ENCODE peak calls at places on chromosomes 2 and 18, in ten cellular contexts. One of them, this sample, is unnamed.

GRCh38 chr18:46462523-46462922 is 194.5 kb downstream of the LOXHD1 start:
- DNase-seq in GM19239: no peak
- DNase-seq in substantia nigra: no peak
- DNase-seq in activated T-cell treated with anti-CD3 and anti-CD28 coated beads, Interleukin-2, amount 50 U/mL, for 24 hours: no peak
- DNase-seq in Caki2: no peak
- DNase-seq in stimulated activated CD8-positive, alpha-beta memory T cell treated with anti-CD3 and anti-CD28 coated beads, Interleukin-7, amount 100 ng/mL, for 24 hours: no peak
- DNase-seq in HT-29: no peak
- DNase-seq in body of pancreas: no peak
- DNase-seq in naive B cell: no peak
- DNase-seq in GM20000: no peak
- DNase-seq in this sample: no peak

GRCh38 chr2:147600223-147600622 is 244.6 kb upstream of the ACVR2A start:
- DNase-seq in GM19239: no peak
- DNase-seq in substantia nigra: no peak
- DNase-seq in activated T-cell treated with anti-CD3 and anti-CD28 coated beads, Interleukin-2, amount 50 U/mL, for 24 hours: no peak
- DNase-seq in Caki2: no peak
- DNase-seq in stimulated activated CD8-positive, alpha-beta memory T cell treated with anti-CD3 and anti-CD28 coated beads, Interleukin-7, amount 100 ng/mL, for 24 hours: no peak
- DNase-seq in HT-29: no peak
- DNase-seq in body of pancreas: no peak
- DNase-seq in naive B cell: no peak
- DNase-seq in GM20000: no peak
- DNase-seq in this sample: no peak

GRCh38 chr2:1675633-1676032 is 68.7 kb downstream of the PXDN start:
- DNase-seq in GM19239: no peak
- DNase-seq in substantia nigra: no peak
- DNase-seq in activated T-cell treated with anti-CD3 and anti-CD28 coated beads, Interleukin-2, amount 50 U/mL, for 24 hours: no peak
- DNase-seq in Caki2: peak
- DNase-seq in stimulated activated CD8-positive, alpha-beta memory T cell treated with anti-CD3 and anti-CD28 coated beads, Interleukin-7, amount 100 ng/mL, for 24 hours: no peak
- DNase-seq in HT-29: peak
- DNase-seq in body of pancreas: no peak
- DNase-seq in naive B cell: no peak
- DNase-seq in GM20000: no peak
- DNase-seq in this sample: no peak

GRCh38 chr2:47288864-47289263 is 114.1 kb upstream of the MSH2 start:
- DNase-seq in GM19239: no peak
- DNase-seq in substantia nigra: no peak
- DNase-seq in activated T-cell treated with anti-CD3 and anti-CD28 coated beads, Interleukin-2, amount 50 U/mL, for 24 hours: no peak
- DNase-seq in Caki2: no peak
- DNase-seq in stimulated activated CD8-positive, alpha-beta memory T cell treated with anti-CD3 and anti-CD28 coated beads, Interleukin-7, amount 100 ng/mL, for 24 hours: no peak
- DNase-seq in HT-29: no peak
- DNase-seq in body of pancreas: no peak
- DNase-seq in naive B cell: no peak
- DNase-seq in GM20000: no peak
- DNase-seq in this sample: no peak

GRCh38 chr2:84846732-84847131 is 34.2 kb downstream of the TRABD2A start:
- DNase-seq in GM19239: no peak
- DNase-seq in substantia nigra: no peak
- DNase-seq in activated T-cell treated with anti-CD3 and anti-CD28 coated beads, Interleukin-2, amount 50 U/mL, for 24 hours: peak
- DNase-seq in Caki2: no peak
- DNase-seq in stimulated activated CD8-positive, alpha-beta memory T cell treated with anti-CD3 and anti-CD28 coated beads, Interleukin-7, amount 100 ng/mL, for 24 hours: no peak
- DNase-seq in HT-29: no peak
- DNase-seq in body of pancreas: no peak
- DNase-seq in naive B cell: no peak
- DNase-seq in GM20000: no peak
- DNase-seq in this sample: peak

GRCh38 chr2:176555781-176556180 is 286.5 kb downstream of the MTX2 start:
- DNase-seq in GM19239: no peak
- DNase-seq in substantia nigra: no peak
- DNase-seq in activated T-cell treated with anti-CD3 and anti-CD28 coated beads, Interleukin-2, amount 50 U/mL, for 24 hours: no peak
- DNase-seq in Caki2: no peak
- DNase-seq in stimulated activated CD8-positive, alpha-beta memory T cell treated with anti-CD3 and anti-CD28 coated beads, Interleukin-7, amount 100 ng/mL, for 24 hours: no peak
- DNase-seq in HT-29: peak
- DNase-seq in body of pancreas: no peak
- DNase-seq in naive B cell: no peak
- DNase-seq in GM20000: no peak
- DNase-seq in this sample: no peak

GRCh38 chr2:32129086-32129485 is 36.6 kb upstream of the SLC30A6 start:
- DNase-seq in GM19239: no peak
- DNase-seq in substantia nigra: no peak
- DNase-seq in activated T-cell treated with anti-CD3 and anti-CD28 coated beads, Interleukin-2, amount 50 U/mL, for 24 hours: no peak
- DNase-seq in Caki2: no peak
- DNase-seq in stimulated activated CD8-positive, alpha-beta memory T cell treated with anti-CD3 and anti-CD28 coated beads, Interleukin-7, amount 100 ng/mL, for 24 hours: no peak
- DNase-seq in HT-29: no peak
- DNase-seq in body of pancreas: no peak
- DNase-seq in naive B cell: no peak
- DNase-seq in GM20000: no peak
- DNase-seq in this sample: no peak

GRCh38 chr2:152792973-152793372 is 74.6 kb downstream of the ARL6IP6 start:
- DNase-seq in GM19239: no peak
- DNase-seq in substantia nigra: no peak
- DNase-seq in activated T-cell treated with anti-CD3 and anti-CD28 coated beads, Interleukin-2, amount 50 U/mL, for 24 hours: no peak
- DNase-seq in Caki2: no peak
- DNase-seq in stimulated activated CD8-positive, alpha-beta memory T cell treated with anti-CD3 and anti-CD28 coated beads, Interleukin-7, amount 100 ng/mL, for 24 hours: no peak
- DNase-seq in HT-29: no peak
- DNase-seq in body of pancreas: no peak
- DNase-seq in naive B cell: no peak
- DNase-seq in GM20000: no peak
- DNase-seq in this sample: no peak

GRCh38 chr2:100272848-100273329 is 49.4 kb downstream of the LONRF2 start:
- DNase-seq in GM19239: no peak
- DNase-seq in substantia nigra: no peak
- DNase-seq in activated T-cell treated with anti-CD3 and anti-CD28 coated beads, Interleukin-2, amount 50 U/mL, for 24 hours: no peak
- DNase-seq in Caki2: no peak
- DNase-seq in stimulated activated CD8-positive, alpha-beta memory T cell treated with anti-CD3 and anti-CD28 coated beads, Interleukin-7, amount 100 ng/mL, for 24 hours: no peak
- DNase-seq in HT-29: no peak
- DNase-seq in body of pancreas: no peak
- DNase-seq in naive B cell: no peak
- DNase-seq in GM20000: no peak
- DNase-seq in this sample: no peak

GRCh38 chr2:7704296-7704865 is 787.2 kb downstream of the RNF144A start:
- DNase-seq in GM19239: no peak
- DNase-seq in substantia nigra: no peak
- DNase-seq in activated T-cell treated with anti-CD3 and anti-CD28 coated beads, Interleukin-2, amount 50 U/mL, for 24 hours: no peak
- DNase-seq in Caki2: no peak
- DNase-seq in stimulated activated CD8-positive, alpha-beta memory T cell treated with anti-CD3 and anti-CD28 coated beads, Interleukin-7, amount 100 ng/mL, for 24 hours: no peak
- DNase-seq in HT-29: no peak
- DNase-seq in body of pancreas: no peak
- DNase-seq in naive B cell: no peak
- DNase-seq in GM20000: no peak
- DNase-seq in this sample: no peak

GRCh38 chr2:20648831-20649230 is 2.1 kb downstream of the HS1BP3 start:
- DNase-seq in GM19239: no peak
- DNase-seq in substantia nigra: no peak
- DNase-seq in activated T-cell treated with anti-CD3 and anti-CD28 coated beads, Interleukin-2, amount 50 U/mL, for 24 hours: no peak
- DNase-seq in Caki2: no peak
- DNase-seq in stimulated activated CD8-positive, alpha-beta memory T cell treated with anti-CD3 and anti-CD28 coated beads, Interleukin-7, amount 100 ng/mL, for 24 hours: no peak
- DNase-seq in HT-29: no peak
- DNase-seq in body of pancreas: no peak
- DNase-seq in naive B cell: no peak
- DNase-seq in GM20000: no peak
- DNase-seq in this sample: no peak

GRCh38 chr2:86216577-86217555 is 17.6 kb downstream of the MRPL35 start:
- DNase-seq in GM19239: no peak
- DNase-seq in substantia nigra: no peak
- DNase-seq in activated T-cell treated with anti-CD3 and anti-CD28 coated beads, Interleukin-2, amount 50 U/mL, for 24 hours: no peak
- DNase-seq in Caki2: no peak
- DNase-seq in stimulated activated CD8-positive, alpha-beta memory T cell treated with anti-CD3 and anti-CD28 coated beads, Interleukin-7, amount 100 ng/mL, for 24 hours: no peak
- DNase-seq in HT-29: no peak
- DNase-seq in body of pancreas: no peak
- DNase-seq in naive B cell: no peak
- DNase-seq in GM20000: no peak
- DNase-seq in this sample: no peak

GRCh38 chr2:6392354-6392753 is 473.4 kb downstream of the CMPK2 start:
- DNase-seq in GM19239: no peak
- DNase-seq in substantia nigra: no peak
- DNase-seq in activated T-cell treated with anti-CD3 and anti-CD28 coated beads, Interleukin-2, amount 50 U/mL, for 24 hours: no peak
- DNase-seq in Caki2: no peak
- DNase-seq in stimulated activated CD8-positive, alpha-beta memory T cell treated with anti-CD3 and anti-CD28 coated beads, Interleukin-7, amount 100 ng/mL, for 24 hours: no peak
- DNase-seq in HT-29: no peak
- DNase-seq in body of pancreas: no peak
- DNase-seq in naive B cell: no peak
- DNase-seq in GM20000: no peak
- DNase-seq in this sample: no peak

GRCh38 chr2:223442874-223443273 is 159.3 kb downstream of the SCG2 start:
- DNase-seq in GM19239: no peak
- DNase-seq in substantia nigra: no peak
- DNase-seq in activated T-cell treated with anti-CD3 and anti-CD28 coated beads, Interleukin-2, amount 50 U/mL, for 24 hours: no peak
- DNase-seq in Caki2: no peak
- DNase-seq in stimulated activated CD8-positive, alpha-beta memory T cell treated with anti-CD3 and anti-CD28 coated beads, Interleukin-7, amount 100 ng/mL, for 24 hours: no peak
- DNase-seq in HT-29: no peak
- DNase-seq in body of pancreas: no peak
- DNase-seq in naive B cell: no peak
- DNase-seq in GM20000: no peak
- DNase-seq in this sample: no peak

GRCh38 chr18:36045241-36045999 is 21.9 kb downstream of the RPRD1A start:
- DNase-seq in GM19239: no peak
- DNase-seq in substantia nigra: no peak
- DNase-seq in activated T-cell treated with anti-CD3 and anti-CD28 coated beads, Interleukin-2, amount 50 U/mL, for 24 hours: no peak
- DNase-seq in Caki2: no peak
- DNase-seq in stimulated activated CD8-positive, alpha-beta memory T cell treated with anti-CD3 and anti-CD28 coated beads, Interleukin-7, amount 100 ng/mL, for 24 hours: no peak
- DNase-seq in HT-29: no peak
- DNase-seq in body of pancreas: no peak
- DNase-seq in naive B cell: no peak
- DNase-seq in GM20000: no peak
- DNase-seq in this sample: no peak

GRCh38 chr2:166926657-166927056 is 38.4 kb downstream of the XIRP2 start:
- DNase-seq in GM19239: no peak
- DNase-seq in substantia nigra: no peak
- DNase-seq in activated T-cell treated with anti-CD3 and anti-CD28 coated beads, Interleukin-2, amount 50 U/mL, for 24 hours: no peak
- DNase-seq in Caki2: no peak
- DNase-seq in stimulated activated CD8-positive, alpha-beta memory T cell treated with anti-CD3 and anti-CD28 coated beads, Interleukin-7, amount 100 ng/mL, for 24 hours: no peak
- DNase-seq in HT-29: no peak
- DNase-seq in body of pancreas: no peak
- DNase-seq in naive B cell: no peak
- DNase-seq in GM20000: no peak
- DNase-seq in this sample: no peak

GRCh38 chr18:1412660-1413659 is 508.3 kb downstream of the ADCYAP1 start:
- DNase-seq in GM19239: no peak
- DNase-seq in substantia nigra: no peak
- DNase-seq in activated T-cell treated with anti-CD3 and anti-CD28 coated beads, Interleukin-2, amount 50 U/mL, for 24 hours: no peak
- DNase-seq in Caki2: no peak
- DNase-seq in stimulated activated CD8-positive, alpha-beta memory T cell treated with anti-CD3 and anti-CD28 coated beads, Interleukin-7, amount 100 ng/mL, for 24 hours: no peak
- DNase-seq in HT-29: no peak
- DNase-seq in body of pancreas: no peak
- DNase-seq in naive B cell: no peak
- DNase-seq in GM20000: no peak
- DNase-seq in this sample: no peak

GRCh38 chr2:156182132-156182531 is 150.4 kb downstream of the NR4A2 start:
- DNase-seq in GM19239: no peak
- DNase-seq in substantia nigra: no peak
- DNase-seq in activated T-cell treated with anti-CD3 and anti-CD28 coated beads, Interleukin-2, amount 50 U/mL, for 24 hours: no peak
- DNase-seq in Caki2: no peak
- DNase-seq in stimulated activated CD8-positive, alpha-beta memory T cell treated with anti-CD3 and anti-CD28 coated beads, Interleukin-7, amount 100 ng/mL, for 24 hours: no peak
- DNase-seq in HT-29: peak
- DNase-seq in body of pancreas: peak
- DNase-seq in naive B cell: no peak
- DNase-seq in GM20000: no peak
- DNase-seq in this sample: no peak

GRCh38 chr2:119263656-119264055 is 40.0 kb downstream of the STEAP3 start:
- DNase-seq in GM19239: no peak
- DNase-seq in substantia nigra: no peak
- DNase-seq in activated T-cell treated with anti-CD3 and anti-CD28 coated beads, Interleukin-2, amount 50 U/mL, for 24 hours: no peak
- DNase-seq in Caki2: no peak
- DNase-seq in stimulated activated CD8-positive, alpha-beta memory T cell treated with anti-CD3 and anti-CD28 coated beads, Interleukin-7, amount 100 ng/mL, for 24 hours: no peak
- DNase-seq in HT-29: no peak
- DNase-seq in body of pancreas: no peak
- DNase-seq in naive B cell: no peak
- DNase-seq in GM20000: no peak
- DNase-seq in this sample: no peak

GRCh38 chr2:216350214-216350789 is 22.0 kb downstream of the MARCHF4 start:
- DNase-seq in GM19239: no peak
- DNase-seq in substantia nigra: no peak
- DNase-seq in activated T-cell treated with anti-CD3 and anti-CD28 coated beads, Interleukin-2, amount 50 U/mL, for 24 hours: peak
- DNase-seq in Caki2: peak
- DNase-seq in stimulated activated CD8-positive, alpha-beta memory T cell treated with anti-CD3 and anti-CD28 coated beads, Interleukin-7, amount 100 ng/mL, for 24 hours: no peak
- DNase-seq in HT-29: no peak
- DNase-seq in body of pancreas: no peak
- DNase-seq in naive B cell: no peak
- DNase-seq in GM20000: no peak
- DNase-seq in this sample: no peak

GRCh38 chr2:238299803-238300202 is 11.4 kb upstream of the PER2 start:
- DNase-seq in GM19239: no peak
- DNase-seq in substantia nigra: no peak
- DNase-seq in activated T-cell treated with anti-CD3 and anti-CD28 coated beads, Interleukin-2, amount 50 U/mL, for 24 hours: no peak
- DNase-seq in Caki2: peak
- DNase-seq in stimulated activated CD8-positive, alpha-beta memory T cell treated with anti-CD3 and anti-CD28 coated beads, Interleukin-7, amount 100 ng/mL, for 24 hours: no peak
- DNase-seq in HT-29: peak
- DNase-seq in body of pancreas: peak
- DNase-seq in naive B cell: no peak
- DNase-seq in GM20000: no peak
- DNase-seq in this sample: no peak

GRCh38 chr18:49565656-49566055 is 3.8 kb downstream of the LIPG start:
- DNase-seq in GM19239: no peak
- DNase-seq in substantia nigra: peak
- DNase-seq in activated T-cell treated with anti-CD3 and anti-CD28 coated beads, Interleukin-2, amount 50 U/mL, for 24 hours: no peak
- DNase-seq in Caki2: no peak
- DNase-seq in stimulated activated CD8-positive, alpha-beta memory T cell treated with anti-CD3 and anti-CD28 coated beads, Interleukin-7, amount 100 ng/mL, for 24 hours: no peak
- DNase-seq in HT-29: no peak
- DNase-seq in body of pancreas: peak
- DNase-seq in naive B cell: no peak
- DNase-seq in GM20000: no peak
- DNase-seq in this sample: peak

GRCh38 chr2:236828820-236829219 is 256.9 kb upstream of the COPS8 start:
- DNase-seq in GM19239: no peak
- DNase-seq in substantia nigra: no peak
- DNase-seq in activated T-cell treated with anti-CD3 and anti-CD28 coated beads, Interleukin-2, amount 50 U/mL, for 24 hours: no peak
- DNase-seq in Caki2: no peak
- DNase-seq in stimulated activated CD8-positive, alpha-beta memory T cell treated with anti-CD3 and anti-CD28 coated beads, Interleukin-7, amount 100 ng/mL, for 24 hours: no peak
- DNase-seq in HT-29: no peak
- DNase-seq in body of pancreas: no peak
- DNase-seq in naive B cell: no peak
- DNase-seq in GM20000: no peak
- DNase-seq in this sample: no peak

GRCh38 chr18:67386028-67386427 is 130.5 kb downstream of the DSEL start:
- DNase-seq in GM19239: no peak
- DNase-seq in substantia nigra: no peak
- DNase-seq in activated T-cell treated with anti-CD3 and anti-CD28 coated beads, Interleukin-2, amount 50 U/mL, for 24 hours: no peak
- DNase-seq in Caki2: peak
- DNase-seq in stimulated activated CD8-positive, alpha-beta memory T cell treated with anti-CD3 and anti-CD28 coated beads, Interleukin-7, amount 100 ng/mL, for 24 hours: no peak
- DNase-seq in HT-29: no peak
- DNase-seq in body of pancreas: no peak
- DNase-seq in naive B cell: no peak
- DNase-seq in GM20000: no peak
- DNase-seq in this sample: no peak

GRCh38 chr18:78448106-78448505 is 531.5 kb upstream of the SALL3 start:
- DNase-seq in GM19239: no peak
- DNase-seq in substantia nigra: no peak
- DNase-seq in activated T-cell treated with anti-CD3 and anti-CD28 coated beads, Interleukin-2, amount 50 U/mL, for 24 hours: no peak
- DNase-seq in Caki2: no peak
- DNase-seq in stimulated activated CD8-positive, alpha-beta memory T cell treated with anti-CD3 and anti-CD28 coated beads, Interleukin-7, amount 100 ng/mL, for 24 hours: no peak
- DNase-seq in HT-29: peak
- DNase-seq in body of pancreas: no peak
- DNase-seq in naive B cell: no peak
- DNase-seq in GM20000: no peak
- DNase-seq in this sample: no peak

GRCh38 chr2:102717308-102718018 is 44.4 kb upstream of the TMEM182 start:
- DNase-seq in GM19239: no peak
- DNase-seq in substantia nigra: no peak
- DNase-seq in activated T-cell treated with anti-CD3 and anti-CD28 coated beads, Interleukin-2, amount 50 U/mL, for 24 hours: no peak
- DNase-seq in Caki2: no peak
- DNase-seq in stimulated activated CD8-positive, alpha-beta memory T cell treated with anti-CD3 and anti-CD28 coated beads, Interleukin-7, amount 100 ng/mL, for 24 hours: no peak
- DNase-seq in HT-29: no peak
- DNase-seq in body of pancreas: no peak
- DNase-seq in naive B cell: no peak
- DNase-seq in GM20000: no peak
- DNase-seq in this sample: no peak

GRCh38 chr2:53058526-53058925 is 709.1 kb upstream of the CHAC2 start:
- DNase-seq in GM19239: no peak
- DNase-seq in substantia nigra: no peak
- DNase-seq in activated T-cell treated with anti-CD3 and anti-CD28 coated beads, Interleukin-2, amount 50 U/mL, for 24 hours: no peak
- DNase-seq in Caki2: no peak
- DNase-seq in stimulated activated CD8-positive, alpha-beta memory T cell treated with anti-CD3 and anti-CD28 coated beads, Interleukin-7, amount 100 ng/mL, for 24 hours: no peak
- DNase-seq in HT-29: no peak
- DNase-seq in body of pancreas: no peak
- DNase-seq in naive B cell: no peak
- DNase-seq in GM20000: no peak
- DNase-seq in this sample: no peak

GRCh38 chr2:105166671-105167070 is 74.9 kb upstream of the GPR45 start:
- DNase-seq in GM19239: no peak
- DNase-seq in substantia nigra: no peak
- DNase-seq in activated T-cell treated with anti-CD3 and anti-CD28 coated beads, Interleukin-2, amount 50 U/mL, for 24 hours: no peak
- DNase-seq in Caki2: no peak
- DNase-seq in stimulated activated CD8-positive, alpha-beta memory T cell treated with anti-CD3 and anti-CD28 coated beads, Interleukin-7, amount 100 ng/mL, for 24 hours: no peak
- DNase-seq in HT-29: no peak
- DNase-seq in body of pancreas: no peak
- DNase-seq in naive B cell: no peak
- DNase-seq in GM20000: no peak
- DNase-seq in this sample: no peak